ENCODE peak calls at places on chromosomes 11 and 22, in four cellular contexts. E is H1, C is lower leg skin, H is stomach. Q is an unnamed sample.

GRCh38 chr11:73464347-73464746 is 88.1 kb downstream of the RELT start:
- DNase-seq in E (no peak), C (no peak), H (no peak), Q (no peak)

GRCh38 chr11:110207089-110207488 is 89.3 kb downstream of the RDX start:
- DNase-seq in E (no peak), C (no peak), H (no peak), Q (no peak)

GRCh38 chr11:16924826-16925494 is 89.3 kb downstream of the PLEKHA7 start:
- DNase-seq in E (no peak), C (peak), H (peak), Q (peak)

GRCh38 chr22:43474161-43475101 is 62.6 kb downstream of the MPPED1 start:
- DNase-seq in E (no peak), C (no peak), H (no peak), Q (no peak)

GRCh38 chr11:124865902-124866851 is 945 bp downstream of the ROBO3 start:
- DNase-seq in E (no peak), C (no peak), H (peak), Q (no peak)

GRCh38 chr11:130246719-130247118 is 68.0 kb downstream of the ZBTB44 start:
- DNase-seq in E (no peak), C (no peak), H (no peak), Q (no peak)

GRCh38 chr22:32932176-32932575 is 126.0 kb downstream of the SYN3 start:
- DNase-seq in E (no peak), C (no peak), H (no peak), Q (no peak)

GRCh38 chr11:40391679-40392078 is 1067.8 kb downstream of the LRRC4C start:
- DNase-seq in E (no peak), C (no peak), H (no peak), Q (no peak)

GRCh38 chr11:74766905-74767304 is 18.3 kb downstream of the RNF169 start:
- DNase-seq in E (no peak), C (no peak), H (no peak), Q (no peak)

GRCh38 chr11:117833401-117833891 is 8.9 kb upstream of the FXYD2 start:
- DNase-seq in E (no peak), C (no peak), H (peak), Q (peak)

GRCh38 chr11:103659138-103659734 is 377.2 kb upstream of the DDI1 start:
- DNase-seq in E (no peak), C (no peak), H (no peak), Q (no peak)

GRCh38 chr22:44288951-44289350 is 23.8 kb downstream of the SHISAL1 start:
- DNase-seq in E (no peak), C (no peak), H (no peak), Q (no peak)

DNA sequence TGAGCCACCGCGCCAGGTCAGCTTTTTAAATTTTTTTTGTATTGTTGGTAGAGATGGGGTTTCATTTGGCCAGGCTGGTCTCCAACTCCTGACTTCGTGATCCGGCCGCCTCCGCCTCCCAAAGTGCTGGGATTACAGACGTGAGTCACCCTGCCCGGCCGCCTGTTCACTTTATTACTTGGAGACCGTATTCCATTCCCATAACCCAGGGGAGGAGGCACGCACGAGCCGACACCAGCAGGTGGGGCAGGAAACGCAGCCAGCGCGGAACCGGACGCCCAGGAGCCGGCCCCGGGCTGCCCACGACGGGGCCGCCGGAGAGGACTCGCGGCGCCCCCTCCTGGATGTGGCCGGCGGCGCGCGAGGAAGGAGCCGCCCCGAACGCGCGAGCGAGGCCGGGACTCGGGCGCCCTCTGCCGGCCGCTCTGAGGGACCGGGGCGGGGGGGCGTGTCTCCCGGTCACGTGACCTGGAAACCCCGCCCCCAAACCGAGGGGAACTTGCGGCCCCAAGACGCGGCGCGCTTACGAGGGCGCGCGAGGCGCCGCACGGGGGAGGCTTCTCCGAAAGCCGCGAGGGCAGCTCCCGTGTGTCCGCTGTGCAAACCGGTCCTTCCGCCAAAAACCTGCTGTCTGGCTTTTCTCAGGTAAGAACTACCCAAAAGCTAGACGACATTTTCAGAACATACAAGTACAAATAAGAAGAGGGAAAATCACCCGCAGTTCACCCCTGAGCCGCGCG is 11.6 kb upstream of the RNH1 start:
- DNase-seq in E (peak), C (peak), H (peak), Q (peak)
- TF ChIP-seq POLR2A in E (no peak), C (no peak), H (no peak), Q (peak)

GRCh38 chr11:1150095-1150494 is 7.7 kb upstream of the MUC5AC start:
- DNase-seq in E (no peak), C (no peak), H (no peak), Q (no peak)
- TF ChIP-seq POLR2A in E (no peak), C (no peak), H (no peak), Q (no peak)

GRCh38 chr11:113649311-113649710 is 56.8 kb downstream of the TMPRSS5 start:
- DNase-seq in E (no peak), C (no peak), H (no peak), Q (no peak)

GRCh38 chr11:113644605-113645004 is 61.5 kb downstream of the TMPRSS5 start:
- DNase-seq in E (no peak), C (no peak), H (no peak), Q (no peak)

GRCh38 chr11:113647856-113648255 is 58.3 kb downstream of the TMPRSS5 start:
- DNase-seq in E (no peak), C (no peak), H (no peak), Q (no peak)

GRCh38 chr11:113645593-113646349 is 60.3 kb downstream of the TMPRSS5 start:
- DNase-seq in E (no peak), C (no peak), H (no peak), Q (no peak)

DNA sequence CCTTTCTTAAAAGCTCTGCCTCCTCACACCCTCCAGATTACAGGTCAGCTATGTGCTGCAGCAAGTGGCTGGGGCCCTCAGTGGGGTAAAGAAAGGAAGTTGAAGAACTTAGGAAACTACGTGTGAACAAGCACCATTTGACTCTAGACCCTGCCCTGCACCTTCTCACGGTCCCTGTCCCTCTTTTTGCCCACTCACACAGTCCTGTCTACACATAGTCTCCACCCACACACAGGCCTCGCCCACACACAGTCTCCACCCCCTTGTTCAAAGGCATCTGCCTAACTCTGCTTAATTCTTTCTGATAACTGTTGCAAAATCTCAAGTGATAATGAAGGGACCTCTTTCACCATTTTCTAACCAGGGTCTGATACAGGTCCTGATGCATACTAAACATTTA is 59.0 kb downstream of the TMPRSS5 start:
- DNase-seq in E (no peak), C (no peak), H (no peak), Q (no peak)
- TF ChIP-seq POLR2A in E (no peak), C (no peak), H (no peak), Q (no peak)

DNA sequence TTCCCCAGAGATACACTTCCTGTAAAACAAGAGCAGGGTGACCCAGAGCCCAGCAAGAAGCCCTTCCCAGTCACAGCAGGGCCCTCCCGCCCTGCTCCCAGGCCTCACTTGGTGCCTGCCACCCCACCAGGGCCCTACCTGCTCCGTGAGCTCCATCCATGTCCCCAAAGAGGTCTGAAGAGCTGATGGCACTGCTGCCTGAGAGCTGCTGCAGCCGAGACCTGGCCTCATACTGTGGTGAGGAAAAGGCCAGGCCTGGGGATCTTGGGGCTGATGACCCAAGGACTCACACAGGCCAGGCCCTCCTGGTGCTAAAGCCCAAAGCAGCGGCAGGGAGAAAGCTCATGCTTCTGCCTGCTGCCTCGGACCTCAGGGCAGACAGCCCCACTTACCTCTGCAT is 10.3 kb downstream of the ARFGAP2 start:
- DNase-seq in E (no peak), C (no peak), H (no peak), Q (no peak)
- TF ChIP-seq POLR2A in E (no peak), C (no peak), H (no peak), Q (no peak)

GRCh38 chr22:30262917-30263741 is 3.5 kb downstream of the OSM start:
- DNase-seq in E (peak), C (peak), H (peak), Q (peak)

GRCh38 chr22:30261134-30261533 is 5.5 kb downstream of the OSM start:
- DNase-seq in E (no peak), C (no peak), H (no peak), Q (no peak)

GRCh38 chr22:30260682-30261081 is 6.0 kb downstream of the OSM start:
- DNase-seq in E (no peak), C (no peak), H (no peak), Q (no peak)

GRCh38 chr22:30263883-30264282 is 2.8 kb downstream of the OSM start:
- DNase-seq in E (no peak), C (no peak), H (no peak), Q (no peak)

GRCh38 chr22:30262112-30262511 is 4.5 kb downstream of the OSM start:
- DNase-seq in E (no peak), C (no peak), H (no peak), Q (no peak)
- TF ChIP-seq POLR2A in E (no peak), C (no peak), H (no peak), Q (no peak)

GRCh38 chr11:64870176-64870892 is 8.1 kb downstream of the EHD1 start:
- DNase-seq in E (no peak), C (no peak), H (no peak), Q (no peak)
- TF ChIP-seq POLR2A in E (no peak), C (no peak), H (no peak), Q (no peak)

DNA sequence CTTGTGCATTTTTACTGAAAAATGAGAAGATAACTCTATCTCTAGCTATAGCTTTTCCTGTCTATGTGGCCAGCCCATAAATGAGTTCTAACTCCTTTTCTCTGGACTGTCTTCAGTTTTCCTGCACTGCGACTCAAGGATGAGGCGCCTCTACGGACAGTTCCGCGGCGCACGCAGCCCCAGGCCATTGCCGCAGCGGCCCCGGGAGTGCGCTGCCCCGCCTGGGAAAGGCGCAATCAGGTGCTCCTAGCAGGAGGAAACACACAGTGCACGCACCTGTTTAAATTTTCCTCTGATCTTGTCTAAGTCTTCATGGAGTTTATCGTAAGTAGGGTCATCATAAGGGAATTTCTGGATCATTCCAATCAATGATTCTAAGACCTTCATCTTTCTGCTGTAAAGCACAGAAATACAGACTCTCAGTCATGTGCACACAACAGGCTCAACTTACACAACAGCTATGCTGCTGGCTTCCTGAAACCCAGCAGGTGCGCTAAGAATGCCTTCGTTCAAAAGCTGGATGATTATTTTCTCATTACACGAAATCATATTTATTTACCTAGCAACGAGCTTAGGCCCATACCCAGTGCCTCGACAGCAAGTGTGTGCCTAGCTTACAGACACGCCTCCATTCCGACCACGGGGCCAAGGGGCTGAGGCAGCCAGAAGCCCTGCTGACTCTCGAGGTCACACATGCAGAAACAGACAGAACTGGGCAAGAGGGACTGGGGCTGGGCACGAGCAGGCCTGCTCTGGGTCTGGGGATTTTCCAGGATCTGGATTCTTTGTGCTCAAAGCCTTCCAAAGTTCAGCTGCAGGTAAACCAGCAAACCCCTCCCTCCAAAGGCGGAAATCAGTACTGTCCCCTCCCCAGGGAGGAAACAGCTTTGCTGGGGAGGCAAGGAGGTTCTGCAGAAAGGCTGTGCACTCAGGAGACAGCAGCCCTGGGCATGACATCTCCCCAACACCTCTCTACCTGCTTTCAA is 7.2 kb downstream of the LTO1 start:
- DNase-seq in E (no peak), C (no peak), H (no peak), Q (no peak)
- TF ChIP-seq POLR2A in E (no peak), C (no peak), H (no peak), Q (no peak)

DNA sequence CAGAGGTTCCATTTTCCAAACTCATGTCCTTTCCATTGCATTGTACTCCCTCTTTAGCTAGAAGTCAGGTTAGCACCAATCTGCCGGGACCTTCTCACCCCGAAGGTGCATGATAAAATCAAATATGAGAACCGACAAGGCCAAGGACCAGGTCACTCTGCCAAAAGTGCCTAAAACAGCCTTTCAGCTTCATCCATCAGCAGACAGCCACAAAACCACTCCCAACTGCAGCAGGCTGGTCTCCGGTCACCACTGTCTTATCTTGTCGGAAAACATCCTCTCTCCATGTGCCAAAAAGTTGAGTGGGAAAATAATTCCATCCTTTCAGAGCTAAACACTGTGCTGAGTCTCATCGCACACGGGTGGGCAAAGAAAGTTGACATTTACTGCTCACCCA is 1.4 kb downstream of the PI4KA start:
- DNase-seq in E (no peak), C (no peak), H (no peak), Q (no peak)
- TF ChIP-seq POLR2A in E (no peak), C (no peak), H (no peak), Q (no peak)

GRCh38 chr11:10858505-10859360 is 880 bp upstream of the ZBED5 start:
- DNase-seq in E (no peak), C (peak), H (peak), Q (peak)
- TF ChIP-seq POLR2A in E (peak), C (no peak), H (no peak), Q (no peak)

GRCh38 chr11:107385361-107385982 is 72.2 kb downstream of the CWF19L2 start:
- DNase-seq in E (no peak), C (no peak), H (no peak), Q (no peak)
- TF ChIP-seq POLR2A in E (no peak), C (no peak), H (no peak), Q (no peak)

Q was measured in prostate gland.